ENCODE peak calls at places on chromosomes 4 and X, in ten cellular contexts. One of them, this sample, is unnamed.

GRCh38 chr4:8911311-8912088 is 39.9 kb upstream of the HMX1 start:
- DNase-seq in GM23248: peak; percentile 87
- DNase-seq in neural crest cell: no peak
- DNase-seq in memory B cell: no peak
- DNase-seq in HT-29: no peak
- DNase-seq in ELR: no peak
- DNase-seq in hepatic stellate cell: peak; percentile 9
- DNase-seq in stomach: peak; percentile 18
- DNase-seq in CD4-positive, alpha-beta T cell: no peak
- DNase-seq in amygdala: no peak
- DNase-seq in this sample: no peak

GRCh38 chrX:49282647-49283011 is 13.0 kb downstream of the PPP1R3F start:
- DNase-seq in memory B cell: no peak
- DNase-seq in neural crest cell: no peak
- DNase-seq in stomach: peak; percentile 25
- DNase-seq in CD4-positive, alpha-beta T cell: no peak
- DNase-seq in ELR: peak; percentile 20
- DNase-seq in hepatic stellate cell: peak; percentile 27
- DNase-seq in HT-29: peak; percentile 33
- DNase-seq in GM23248: peak; percentile 60
- DNase-seq in amygdala: no peak
- DNase-seq in this sample: no peak

GRCh38 chrX:39652336-39652735 is 445.4 kb downstream of the BCOR start:
- DNase-seq in amygdala: no peak
- DNase-seq in memory B cell: no peak
- DNase-seq in HT-29: peak; percentile 35
- DNase-seq in GM23248: peak; percentile 39
- DNase-seq in stomach: no peak
- DNase-seq in ELR: peak; percentile 29
- DNase-seq in hepatic stellate cell: no peak
- DNase-seq in neural crest cell: no peak
- DNase-seq in CD4-positive, alpha-beta T cell: peak; percentile 3
- DNase-seq in this sample: peak; percentile 1

GRCh38 chr4:156672924-156673323 is 298.7 kb downstream of the PDGFC start:
- DNase-seq in hepatic stellate cell: no peak
- DNase-seq in ELR: peak; percentile 79
- DNase-seq in neural crest cell: no peak
- DNase-seq in amygdala: no peak
- DNase-seq in CD4-positive, alpha-beta T cell: no peak
- DNase-seq in stomach: no peak
- DNase-seq in memory B cell: no peak
- DNase-seq in GM23248: peak; percentile 74
- DNase-seq in HT-29: peak; percentile 41
- DNase-seq in this sample: no peak

GRCh38 chr4:82050806-82051205 is 323.0 kb downstream of the HNRNPD start:
- DNase-seq in amygdala: no peak
- DNase-seq in memory B cell: no peak
- DNase-seq in stomach: no peak
- DNase-seq in CD4-positive, alpha-beta T cell: no peak
- DNase-seq in hepatic stellate cell: no peak
- DNase-seq in neural crest cell: no peak
- DNase-seq in ELR: no peak
- DNase-seq in GM23248: peak; percentile 13
- DNase-seq in HT-29: no peak
- DNase-seq in this sample: no peak

GRCh38 chr4:152679414-152680281 is at the start of gene TMEM154:
- DNase-seq in neural crest cell: peak; percentile 54
- DNase-seq in ELR: peak; percentile 83
- DNase-seq in memory B cell: peak; percentile 61
- DNase-seq in GM23248: peak; percentile 87
- DNase-seq in amygdala: no peak
- DNase-seq in HT-29: peak; percentile 33
- DNase-seq in hepatic stellate cell: peak; percentile 36
- DNase-seq in stomach: peak; percentile 67
- DNase-seq in CD4-positive, alpha-beta T cell: peak; percentile 71
- DNase-seq in this sample: peak; percentile 52

GRCh38 chr4:3115637-3116300 is 41.3 kb downstream of the HTT start:
- DNase-seq in neural crest cell: no peak
- DNase-seq in HT-29: no peak
- DNase-seq in GM23248: peak; percentile 84
- DNase-seq in CD4-positive, alpha-beta T cell: no peak
- DNase-seq in memory B cell: no peak
- DNase-seq in ELR: peak; percentile 43
- DNase-seq in amygdala: no peak
- DNase-seq in hepatic stellate cell: no peak
- DNase-seq in stomach: no peak
- DNase-seq in this sample: no peak

GRCh38 chrX:116281106-116281505 is 110.6 kb downstream of the AGTR2 start:
- DNase-seq in amygdala: no peak
- DNase-seq in hepatic stellate cell: no peak
- DNase-seq in GM23248: no peak
- DNase-seq in CD4-positive, alpha-beta T cell: no peak
- DNase-seq in neural crest cell: no peak
- DNase-seq in HT-29: peak; percentile 61
- DNase-seq in ELR: no peak
- DNase-seq in stomach: no peak
- DNase-seq in memory B cell: no peak
- DNase-seq in this sample: no peak

GRCh38 chrX:49761481-49761880 is 65.7 kb upstream of the PAGE1 start:
- DNase-seq in stomach: no peak
- DNase-seq in hepatic stellate cell: peak; percentile 3
- DNase-seq in neural crest cell: no peak
- DNase-seq in HT-29: peak; percentile 20
- DNase-seq in ELR: peak; percentile 20
- DNase-seq in amygdala: no peak
- DNase-seq in GM23248: peak; percentile 34
- DNase-seq in memory B cell: no peak
- DNase-seq in CD4-positive, alpha-beta T cell: no peak
- DNase-seq in this sample: no peak

GRCh38 chr4:147683717-147684700 is at the start of gene PRMT9:
- DNase-seq in neural crest cell: peak; percentile 79
- DNase-seq in ELR: peak; percentile 89
- DNase-seq in GM23248: peak; percentile 96
- DNase-seq in stomach: peak; percentile 92
- DNase-seq in memory B cell: peak; percentile 78
- DNase-seq in CD4-positive, alpha-beta T cell: peak; percentile 81
- DNase-seq in amygdala: peak; percentile 69
- DNase-seq in HT-29: peak; percentile 83
- DNase-seq in hepatic stellate cell: peak; percentile 93
- DNase-seq in this sample: peak; percentile 85

GRCh38 chrX:131399692-131400428 is 110.8 kb upstream of the IGSF1 start:
- DNase-seq in memory B cell: no peak
- DNase-seq in GM23248: no peak
- DNase-seq in amygdala: no peak
- DNase-seq in HT-29: no peak
- DNase-seq in ELR: no peak
- DNase-seq in stomach: no peak
- DNase-seq in CD4-positive, alpha-beta T cell: no peak
- DNase-seq in hepatic stellate cell: no peak
- DNase-seq in neural crest cell: no peak
- DNase-seq in this sample: no peak

GRCh38 chr4:141350122-141350904 is 129.6 kb downstream of the ZNF330 start:
- DNase-seq in CD4-positive, alpha-beta T cell: no peak
- DNase-seq in ELR: peak; percentile 58
- DNase-seq in neural crest cell: no peak
- DNase-seq in GM23248: peak; percentile 88
- DNase-seq in amygdala: no peak
- DNase-seq in stomach: peak; percentile 45
- DNase-seq in memory B cell: no peak
- DNase-seq in HT-29: peak; percentile 97
- DNase-seq in hepatic stellate cell: no peak
- DNase-seq in this sample: no peak

GRCh38 chr4:142379277-142380051 is 466.6 kb downstream of the INPP4B start:
- DNase-seq in stomach: no peak
- DNase-seq in ELR: peak; percentile 89
- DNase-seq in hepatic stellate cell: peak; percentile 28
- DNase-seq in amygdala: no peak
- DNase-seq in GM23248: peak; percentile 87
- DNase-seq in CD4-positive, alpha-beta T cell: no peak
- DNase-seq in HT-29: peak; percentile 16
- DNase-seq in memory B cell: no peak
- DNase-seq in neural crest cell: no peak
- DNase-seq in this sample: no peak

GRCh38 chrX:69032601-69033000 is 132.7 kb downstream of the PJA1 start:
- DNase-seq in amygdala: no peak
- DNase-seq in memory B cell: no peak
- DNase-seq in hepatic stellate cell: no peak
- DNase-seq in CD4-positive, alpha-beta T cell: no peak
- DNase-seq in ELR: peak; percentile 66
- DNase-seq in stomach: no peak
- DNase-seq in HT-29: peak; percentile 76
- DNase-seq in GM23248: no peak
- DNase-seq in neural crest cell: no peak
- DNase-seq in this sample: no peak

GRCh38 chr4:128291096-128291495 is 3.5 kb upstream of the PGRMC2 start:
- DNase-seq in ELR: no peak
- DNase-seq in neural crest cell: no peak
- DNase-seq in hepatic stellate cell: no peak
- DNase-seq in amygdala: no peak
- DNase-seq in memory B cell: no peak
- DNase-seq in HT-29: no peak
- DNase-seq in GM23248: no peak
- DNase-seq in stomach: no peak
- DNase-seq in CD4-positive, alpha-beta T cell: no peak
- DNase-seq in this sample: no peak

GRCh38 chrX:72714471-72714916 is 388 bp upstream of the PHKA1 start:
- DNase-seq in hepatic stellate cell: peak; percentile 36
- DNase-seq in HT-29: peak; percentile 73
- DNase-seq in memory B cell: no peak
- DNase-seq in amygdala: peak; percentile 0
- DNase-seq in GM23248: peak; percentile 75
- DNase-seq in neural crest cell: peak; percentile 17
- DNase-seq in stomach: peak; percentile 68
- DNase-seq in ELR: peak; percentile 50
- DNase-seq in CD4-positive, alpha-beta T cell: no peak
- DNase-seq in this sample: no peak

GRCh38 chr4:78059524-78059889 is 2.4 kb downstream of the FRAS1 start:
- DNase-seq in amygdala: no peak
- DNase-seq in HT-29: peak; percentile 95
- DNase-seq in CD4-positive, alpha-beta T cell: no peak
- DNase-seq in stomach: peak; percentile 54
- DNase-seq in hepatic stellate cell: peak; percentile 42
- DNase-seq in ELR: peak; percentile 76
- DNase-seq in GM23248: peak; percentile 92
- DNase-seq in neural crest cell: peak; percentile 47
- DNase-seq in memory B cell: no peak
- DNase-seq in this sample: no peak

GRCh38 chr4:55733874-55734437 is 85.6 kb upstream of the EXOC1L start:
- DNase-seq in GM23248: peak; percentile 75
- DNase-seq in HT-29: peak; percentile 97
- DNase-seq in amygdala: no peak
- DNase-seq in stomach: peak; percentile 91
- DNase-seq in neural crest cell: no peak
- DNase-seq in hepatic stellate cell: no peak
- DNase-seq in ELR: peak; percentile 66
- DNase-seq in CD4-positive, alpha-beta T cell: no peak
- DNase-seq in memory B cell: no peak
- DNase-seq in this sample: no peak

GRCh38 chr4:100881283-100881682 is 363.5 kb upstream of the EMCN start:
- DNase-seq in ELR: no peak
- DNase-seq in amygdala: no peak
- DNase-seq in GM23248: no peak
- DNase-seq in stomach: no peak
- DNase-seq in hepatic stellate cell: no peak
- DNase-seq in CD4-positive, alpha-beta T cell: no peak
- DNase-seq in neural crest cell: no peak
- DNase-seq in memory B cell: no peak
- DNase-seq in HT-29: no peak
- DNase-seq in this sample: no peak

GRCh38 chr4:164937576-164938270 is 39.7 kb downstream of the TRIM61 start:
- DNase-seq in memory B cell: no peak
- DNase-seq in ELR: no peak
- DNase-seq in CD4-positive, alpha-beta T cell: no peak
- DNase-seq in hepatic stellate cell: no peak
- DNase-seq in amygdala: peak; percentile 7
- DNase-seq in neural crest cell: no peak
- DNase-seq in GM23248: peak; percentile 79
- DNase-seq in stomach: no peak
- DNase-seq in HT-29: no peak
- DNase-seq in this sample: no peak

GRCh38 chrX:22081475-22082092 is 49.5 kb downstream of the PHEX start:
- DNase-seq in GM23248: peak; percentile 67
- DNase-seq in hepatic stellate cell: peak; percentile 19
- DNase-seq in memory B cell: peak; percentile 44
- DNase-seq in amygdala: no peak
- DNase-seq in ELR: peak; percentile 62
- DNase-seq in stomach: peak; percentile 51
- DNase-seq in HT-29: peak; percentile 79
- DNase-seq in neural crest cell: peak; percentile 62
- DNase-seq in CD4-positive, alpha-beta T cell: peak; percentile 21
- DNase-seq in this sample: peak; percentile 27

GRCh38 chr4:7034262-7035081 is 8.7 kb upstream of the TADA2B start:
- DNase-seq in neural crest cell: no peak
- DNase-seq in HT-29: peak; percentile 73
- DNase-seq in memory B cell: no peak
- DNase-seq in amygdala: no peak
- DNase-seq in hepatic stellate cell: peak; percentile 81
- DNase-seq in GM23248: peak; percentile 77
- DNase-seq in CD4-positive, alpha-beta T cell: no peak
- DNase-seq in ELR: peak; percentile 55
- DNase-seq in stomach: peak; percentile 83
- DNase-seq in this sample: no peak

GRCh38 chr4:169184236-169184635 is 86.5 kb downstream of the SH3RF1 start:
- DNase-seq in stomach: no peak
- DNase-seq in ELR: no peak
- DNase-seq in HT-29: no peak
- DNase-seq in CD4-positive, alpha-beta T cell: no peak
- DNase-seq in amygdala: no peak
- DNase-seq in hepatic stellate cell: no peak
- DNase-seq in memory B cell: no peak
- DNase-seq in neural crest cell: no peak
- DNase-seq in GM23248: peak; percentile 64
- DNase-seq in this sample: no peak

GRCh38 chr4:140031706-140032105 is 122.3 kb downstream of the MAML3 start:
- DNase-seq in HT-29: no peak
- DNase-seq in GM23248: no peak
- DNase-seq in neural crest cell: no peak
- DNase-seq in hepatic stellate cell: no peak
- DNase-seq in stomach: no peak
- DNase-seq in CD4-positive, alpha-beta T cell: no peak
- DNase-seq in ELR: no peak
- DNase-seq in amygdala: no peak
- DNase-seq in memory B cell: no peak
- DNase-seq in this sample: no peak

GRCh38 chrX:56794404-56794803 is 65.4 kb downstream of the NBDY start:
- DNase-seq in memory B cell: no peak
- DNase-seq in GM23248: no peak
- DNase-seq in stomach: peak; percentile 14
- DNase-seq in hepatic stellate cell: no peak
- DNase-seq in ELR: no peak
- DNase-seq in CD4-positive, alpha-beta T cell: no peak
- DNase-seq in HT-29: no peak
- DNase-seq in amygdala: no peak
- DNase-seq in neural crest cell: no peak
- DNase-seq in this sample: no peak

GRCh38 chr4:185573651-185574199 is 38.4 kb upstream of the PDLIM3 start:
- DNase-seq in GM23248: peak; percentile 80
- DNase-seq in memory B cell: no peak
- DNase-seq in CD4-positive, alpha-beta T cell: no peak
- DNase-seq in ELR: peak; percentile 81
- DNase-seq in neural crest cell: no peak
- DNase-seq in stomach: no peak
- DNase-seq in HT-29: no peak
- DNase-seq in amygdala: no peak
- DNase-seq in hepatic stellate cell: peak; percentile 32
- DNase-seq in this sample: no peak

GRCh38 chr4:138977525-138977924 is 38.1 kb upstream of the NOCT start:
- DNase-seq in GM23248: no peak
- DNase-seq in memory B cell: peak; percentile 15
- DNase-seq in hepatic stellate cell: no peak
- DNase-seq in neural crest cell: no peak
- DNase-seq in ELR: no peak
- DNase-seq in stomach: no peak
- DNase-seq in HT-29: no peak
- DNase-seq in CD4-positive, alpha-beta T cell: no peak
- DNase-seq in amygdala: no peak
- DNase-seq in this sample: no peak

GRCh38 chr4:76213415-76214268 is at the start of gene SCARB2:
- DNase-seq in hepatic stellate cell: peak; percentile 87
- DNase-seq in CD4-positive, alpha-beta T cell: peak; percentile 63
- DNase-seq in memory B cell: peak; percentile 80
- DNase-seq in HT-29: peak; percentile 86
- DNase-seq in neural crest cell: peak; percentile 70
- DNase-seq in GM23248: peak; percentile 96
- DNase-seq in ELR: peak; percentile 85
- DNase-seq in amygdala: peak; percentile 74
- DNase-seq in stomach: peak; percentile 92
- DNase-seq in this sample: peak; percentile 55

This sample was measured in activated T-cell treated with anti-CD3 and anti-CD28 coated beads for 24 hours.